ENCODE peak calls at places on chromosomes 4 and X, in eight cellular contexts. S, K, D, J, O, E, X and T are unnamed samples.

GRCh38 chr4:107800686-107801085 is 24.0 kb upstream of the SGMS2 start:
- DNase-seq in K (no peak), S (no peak), X (no peak), E (no peak), O (no peak), D (no peak), J (no peak), T (no peak)

GRCh38 chrX:132181364-132181763 is 37.9 kb downstream of the RAP2C start:
- DNase-seq in J (no peak), X (no peak), D (no peak), O (no peak), E (no peak), K (no peak), S (no peak), T (no peak)

GRCh38 chrX:110172215-110172614 is 145.7 kb downstream of the AMMECR1 start:
- DNase-seq in S (no peak), X (no peak), D (no peak), O (no peak), E (no peak), K (no peak), J (no peak), T (no peak)

GRCh38 chr4:127810551-127810950 is 28.4 kb downstream of the HSPA4L start:
- DNase-seq in D (no peak), O (no peak), K (no peak), S (no peak), J (no peak), X (no peak), E (no peak), T (no peak)

GRCh38 chrX:48560056-48560455 is 14.2 kb upstream of the RBM3 start:
- DNase-seq in O (no peak), S (no peak), X (no peak), J (no peak), K (no peak), E (no peak), D (no peak), T (no peak)

GRCh38 chrX:110418857-110419249 is 60.2 kb downstream of the RTL9 start:
- DNase-seq in O (no peak), E (no peak), K (no peak), X (no peak), J (no peak), D (no peak), S (no peak), T (no peak)

GRCh38 chrX:35665311-35665710 is 132.8 kb upstream of the MAGEB16 start:
- DNase-seq in E (no peak), S (no peak), X (no peak), O (no peak), J (no peak), D (no peak), K (no peak), T (no peak)

GRCh38 chrX:2547746-2548145 is 47.0 kb upstream of the DHRSX start:
- DNase-seq in O (no peak), J (no peak), X (no peak), E (no peak), S (no peak), D (no peak), K (no peak), T (no peak)

GRCh38 chrX:73563740-73564073 is 710 bp downstream of the CHIC1 start:
- DNase-seq in K (no peak), S (no peak), O (no peak), J (no peak), E (no peak), D (no peak), X (no peak), T (no peak)

GRCh38 chrX:38973327-38973726 is 172.1 kb downstream of the MID1IP1 start:
- DNase-seq in E (no peak), J (no peak), K (no peak), X (no peak), D (no peak), O (no peak), S (no peak), T (no peak)

GRCh38 chr4:113588895-113589668 is 172.5 kb downstream of the CAMK2D start:
- DNase-seq in O (no peak), K (no peak), X (no peak), D (no peak), E (no peak), S (no peak), J (no peak), T (no peak)

GRCh38 chr4:141283152-141283551 is 62.5 kb downstream of the ZNF330 start:
- DNase-seq in E (no peak), K (no peak), S (no peak), D (no peak), X (no peak), O (no peak), J (no peak), T (no peak)

GRCh38 chr4:71415491-71415890 is 76.7 kb downstream of the SLC4A4 start:
- DNase-seq in D (peak; percentile 9), S (no peak), E (no peak), J (no peak), X (no peak), K (no peak), O (no peak), T (no peak)

GRCh38 chr4:145939856-145940255 is 1.2 kb upstream of the ZNF827 start:
- DNase-seq in S (no peak), K (no peak), X (no peak), J (no peak), E (no peak), O (no peak), D (no peak), T (no peak)